ENCODE peak calls at places on chromosomes 13 and 19, in nine cellular contexts. L is nephron progenitor cell; W is endothelial cell; R is CD8-positive, alpha-beta T cell; E is activated effector memory CD4-positive, alpha-beta T cell treated with Interleukin-2 at 50 U/mL for 16 hours; P is amniotic stem cell; F is lower leg skin; U is right lobe of liver; I is tibial nerve. Y is an unnamed sample.

GRCh38 chr19:50387176-50387867 is 3.2 kb downstream of the POLD1 start:
- DNase-seq in R (no peak), P (no peak), W (no peak), L (no peak), U (no peak), E (no peak), I (no peak), F (no peak), Y (no peak)

GRCh38 chr19:2777952-2778683 is 5.0 kb downstream of the SGTA start:
- DNase-seq in R (no peak), I (no peak), P (no peak), W (no peak), E (no peak), L (no peak), U (no peak), F (no peak), Y (no peak)

GRCh38 chr19:22545751-22546150 is 88.4 kb upstream of the ZNF492 start:
- DNase-seq in P (no peak), E (no peak), F (no peak), W (peak; percentile 9), I (no peak), L (peak; percentile 8), U (peak; percentile 54), R (no peak), Y (no peak)

GRCh38 chr19:19355606-19356139 is 35.0 kb downstream of the MAU2 start:
- DNase-seq in I (no peak), R (no peak), W (no peak), E (no peak), F (no peak), P (no peak), L (no peak), U (no peak), Y (no peak)

GRCh38 chr19:55373318-55373992 is 3.2 kb upstream of the TMEM190 start:
- DNase-seq in L (no peak), R (no peak), I (no peak), F (no peak), W (no peak), U (no peak), P (no peak), E (no peak), Y (no peak)

GRCh38 chr13:94595006-94595942 is 678 bp downstream of the TGDS start:
- DNase-seq in L (peak; percentile 10), W (no peak), R (peak; percentile 7), F (no peak), I (no peak), P (no peak), U (peak; percentile 56), E (peak; percentile 27), Y (no peak)

GRCh38 chr19:10286803-10287737 is at the start of gene ICAM4:
- DNase-seq in L (peak; percentile 40), P (no peak), W (no peak), E (no peak), R (no peak), F (no peak), U (peak; percentile 76), I (no peak), Y (no peak)

GRCh38 chr13:73729046-73729445 is 405.2 kb downstream of the KLF12 start:
- DNase-seq in P (no peak), F (no peak), U (no peak), W (no peak), R (no peak), L (no peak), I (no peak), E (no peak), Y (no peak)

GRCh38 chr19:46932346-46932745 is 71.5 kb downstream of the ARHGAP35 start:
- DNase-seq in P (no peak), F (no peak), E (no peak), W (no peak), I (no peak), L (no peak), R (no peak), U (peak; percentile 6), Y (no peak)

GRCh38 chr19:53927745-53928144 is 18.7 kb downstream of the CACNG7 start:
- DNase-seq in W (peak; percentile 77), U (no peak), R (peak; percentile 3), P (peak; percentile 36), E (no peak), F (no peak), L (peak; percentile 89), I (no peak), Y (no peak)

GRCh38 chr19:35146746-35147466 is 3.9 kb downstream of the FXYD7 start:
- DNase-seq in W (no peak), F (no peak), I (no peak), E (no peak), P (no peak), R (no peak), U (no peak), L (no peak), Y (no peak)

GRCh38 chr19:48308695-48309586 is 16.4 kb upstream of the EMP3 start:
- DNase-seq in P (no peak), F (no peak), R (no peak), E (no peak), W (no peak), I (no peak), L (no peak), U (no peak), Y (no peak)

GRCh38 chr13:37701972-37702371 is 103.4 kb upstream of the POSTN start:
- DNase-seq in I (no peak), R (no peak), E (no peak), P (peak; percentile 41), L (no peak), U (no peak), F (peak; percentile 28), W (no peak), Y (peak; percentile 75)

GRCh38 chr13:38024431-38024830 is 154.9 kb upstream of the TRPC4 start:
- DNase-seq in P (no peak), L (no peak), R (no peak), F (no peak), I (no peak), E (no peak), U (no peak), W (no peak), Y (no peak)

GRCh38 chr13:67008075-67008668 is 222.0 kb downstream of the PCDH9 start:
- DNase-seq in F (no peak), E (no peak), P (no peak), I (no peak), U (no peak), R (no peak), L (no peak), W (no peak), Y (no peak)

GRCh38 chr19:47699360-47699917 is 13.8 kb upstream of the EHD2 start:
- DNase-seq in F (no peak), R (peak; percentile 10), L (peak; percentile 85), W (peak; percentile 74), U (no peak), I (no peak), P (no peak), E (peak; percentile 19), Y (no peak)

GRCh38 chr19:55315956-55316525 is 9.1 kb downstream of the TMEM150B start:
- DNase-seq in P (no peak), U (no peak), I (no peak), F (no peak), W (no peak), R (no peak), L (no peak), E (no peak), Y (no peak)

GRCh38 chr13:60379837-60380236 is 17.2 kb upstream of the TDRD3 start:
- DNase-seq in F (no peak), W (no peak), R (no peak), P (no peak), E (no peak), L (no peak), I (no peak), U (no peak), Y (no peak)

GRCh38 chr13:26037302-26037701 is 14.5 kb downstream of the SHISA2 start:
- DNase-seq in U (no peak), L (no peak), I (no peak), W (peak; percentile 47), P (no peak), E (no peak), F (no peak), R (no peak), Y (no peak)

GRCh38 chr13:21884965-21885567 is 214.2 kb downstream of the FGF9 start:
- DNase-seq in W (peak; percentile 16), L (no peak), F (no peak), I (no peak), P (no peak), E (no peak), R (no peak), U (no peak), Y (no peak)

GRCh38 chr13:34765446-34766180 is 176.5 kb upstream of the NBEA start:
- DNase-seq in U (no peak), P (no peak), W (no peak), F (no peak), E (no peak), R (no peak), I (no peak), L (no peak), Y (no peak)

GRCh38 chr19:19751846-19752245 is 18.9 kb upstream of the ZNF14 start:
- DNase-seq in P (no peak), I (no peak), U (no peak), R (no peak), W (no peak), E (no peak), L (no peak), F (no peak), Y (no peak)

GRCh38 chr13:29472317-29472961 is 123.0 kb downstream of the SLC7A1 start:
- DNase-seq in F (no peak), P (peak; percentile 44), R (peak; percentile 3), E (peak; percentile 9), U (no peak), L (peak; percentile 71), W (peak; percentile 78), I (no peak), Y (no peak)

GRCh38 chr13:64073203-64073602 is 2657.6 kb upstream of the PCDH20 start:
- DNase-seq in W (no peak), L (no peak), E (no peak), P (no peak), I (no peak), U (no peak), F (no peak), R (no peak), Y (no peak)

GRCh38 chr19:4089400-4089908 is 22.8 kb upstream of the ZBTB7A start:
- DNase-seq in U (no peak), E (peak; percentile 27), W (no peak), F (peak; percentile 47), I (no peak), R (peak; percentile 35), L (no peak), P (no peak), Y (no peak)

GRCh38 chr13:99572131-99572530 is 70.9 kb downstream of the TM9SF2 start:
- DNase-seq in E (no peak), P (peak; percentile 41), I (no peak), W (no peak), U (no peak), L (no peak), F (no peak), R (no peak), Y (no peak)

GRCh38 chr13:110509971-110510786 is 51.3 kb downstream of the RAB20 start:
- DNase-seq in F (no peak), W (no peak), P (no peak), E (no peak), I (no peak), R (no peak), L (no peak), U (peak; percentile 43), Y (no peak)

GRCh38 chr13:24271611-24272451 is 37.5 kb upstream of the C1QTNF9 start:
- DNase-seq in R (peak; percentile 45), W (no peak), U (peak; percentile 73), I (no peak), F (peak; percentile 43), E (peak; percentile 46), P (no peak), L (no peak), Y (no peak)

GRCh38 chr13:31980842-31981241 is 50.7 kb upstream of the FRY start:
- DNase-seq in U (no peak), I (no peak), R (no peak), L (no peak), F (no peak), E (no peak), W (no peak), P (no peak), Y (no peak)

GRCh38 chr19:39982883-39983282 is 11.9 kb downstream of the PSMC4 start:
- DNase-seq in U (no peak), I (no peak), W (no peak), L (no peak), F (no peak), P (no peak), R (no peak), E (no peak), Y (no peak)